ENCODE peak calls at places on chromosomes 13 and 19, in eight cellular contexts. One of them, this sample, is unnamed.

GRCh38 chr19:9818734-9819589 is at the start of gene FBXL12:
- DNase-seq in omental fat pad: peak; percentile 100
- DNase-seq in tibial artery: peak; percentile 100
- DNase-seq in NCI-H446: peak; percentile 99
- DNase-seq in NCI-H2081: peak; percentile 100
- DNase-seq in EL: peak; percentile 99
- DNase-seq in NCI-H1092 treated with DMSO at 0.1 percent for 48 hours: peak; percentile 98
- DNase-seq in K562: peak; percentile 93
- DNase-seq in this sample: peak; percentile 100

GRCh38 chr19:30060872-30061556 is 119.0 kb downstream of the URI1 start:
- DNase-seq in omental fat pad: no peak
- DNase-seq in tibial artery: no peak
- DNase-seq in NCI-H446: no peak
- DNase-seq in NCI-H2081: no peak
- DNase-seq in EL: no peak
- DNase-seq in NCI-H1092 treated with DMSO at 0.1 percent for 48 hours: no peak
- DNase-seq in K562: peak; percentile 64
- DNase-seq in this sample: no peak

GRCh38 chr19:9205506-9206113 is 13.8 kb downstream of the OR7D4 start:
- DNase-seq in omental fat pad: peak; percentile 39
- DNase-seq in tibial artery: peak; percentile 63
- DNase-seq in NCI-H446: peak; percentile 4
- DNase-seq in NCI-H2081: peak; percentile 22
- DNase-seq in EL: peak; percentile 72
- DNase-seq in NCI-H1092 treated with DMSO at 0.1 percent for 48 hours: peak; percentile 40
- DNase-seq in K562: peak; percentile 57
- DNase-seq in this sample: peak; percentile 55

GRCh38 chr13:19845758-19846157 is 17.7 kb downstream of the ZMYM5 start:
- DNase-seq in omental fat pad: no peak
- DNase-seq in tibial artery: no peak
- DNase-seq in NCI-H446: peak; percentile 43
- DNase-seq in NCI-H2081: no peak
- DNase-seq in EL: peak; percentile 97
- DNase-seq in NCI-H1092 treated with DMSO at 0.1 percent for 48 hours: no peak
- DNase-seq in K562: peak; percentile 41
- DNase-seq in this sample: no peak

GRCh38 chr19:5804516-5805464 is at the start of gene NRTN:
- DNase-seq in omental fat pad: no peak
- DNase-seq in tibial artery: no peak
- DNase-seq in NCI-H446: no peak
- DNase-seq in NCI-H2081: peak; percentile 35
- DNase-seq in EL: no peak
- DNase-seq in NCI-H1092 treated with DMSO at 0.1 percent for 48 hours: no peak
- DNase-seq in K562: peak; percentile 85
- DNase-seq in this sample: no peak

GRCh38 chr19:40280608-40281221 is 4.4 kb downstream of the AKT2 start:
- DNase-seq in omental fat pad: no peak
- DNase-seq in tibial artery: no peak
- DNase-seq in NCI-H446: no peak
- DNase-seq in NCI-H2081: no peak
- DNase-seq in EL: no peak
- DNase-seq in NCI-H1092 treated with DMSO at 0.1 percent for 48 hours: no peak
- DNase-seq in K562: no peak
- DNase-seq in this sample: no peak

GRCh38 chr19:31064486-31064885 is 284.8 kb downstream of the TSHZ3 start:
- DNase-seq in omental fat pad: no peak
- DNase-seq in tibial artery: no peak
- DNase-seq in NCI-H446: no peak
- DNase-seq in NCI-H2081: no peak
- DNase-seq in EL: no peak
- DNase-seq in NCI-H1092 treated with DMSO at 0.1 percent for 48 hours: no peak
- DNase-seq in K562: no peak
- DNase-seq in this sample: no peak

GRCh38 chr13:105159794-105160193 is 1375.7 kb downstream of the EFNB2 start:
- DNase-seq in omental fat pad: no peak
- DNase-seq in tibial artery: no peak
- DNase-seq in NCI-H446: no peak
- DNase-seq in NCI-H2081: peak; percentile 2
- DNase-seq in EL: no peak
- DNase-seq in NCI-H1092 treated with DMSO at 0.1 percent for 48 hours: peak; percentile 17
- DNase-seq in K562: no peak
- DNase-seq in this sample: no peak

GRCh38 chr19:1259873-1260748 is 9.0 kb upstream of the CIRBP start:
- DNase-seq in omental fat pad: no peak
- DNase-seq in tibial artery: no peak
- DNase-seq in NCI-H446: no peak
- DNase-seq in NCI-H2081: no peak
- DNase-seq in EL: no peak
- DNase-seq in NCI-H1092 treated with DMSO at 0.1 percent for 48 hours: no peak
- DNase-seq in K562: no peak
- DNase-seq in this sample: peak; percentile 82